ENCODE peak calls at places on chromosomes 3 and 15, in five cellular contexts. Y, U, M, E and Z are unnamed samples. For H3K27me3, the result is how much of the 10 kb centered on the place peaks cover.

GRCh38 chr3:144294659-144295538 is 323.3 kb downstream of the DIPK2A start:
- DNase-seq in Y (no peak), U (no peak), M (no peak), E (no peak), Z (no peak)

GRCh38 chr15:93165737-93166136 is 76.7 kb upstream of the RGMA start:
- DNase-seq in Y (no peak), U (no peak), M (no peak), E (no peak), Z (no peak)

GRCh38 chr3:99875573-99875924 is 57.9 kb downstream of the CMSS1 start:
- DNase-seq in Y (no peak), U (peak), M (no peak), E (no peak), Z (no peak)

GRCh38 chr3:64741344-64741743 is 53.5 kb upstream of the ADAMTS9 start:
- DNase-seq in Y (peak), U (no peak), M (peak), E (no peak), Z (no peak)

GRCh38 chr3:121490161-121490560 is 55.6 kb downstream of the POLQ start:
- DNase-seq in Y (no peak), U (no peak), M (no peak), E (no peak), Z (no peak)

GRCh38 chr3:5690904-5691532 is 503.5 kb downstream of the EDEM1 start:
- DNase-seq in Y (no peak), U (no peak), M (no peak), E (no peak), Z (no peak)

GRCh38 chr15:80999623-81000036 is 1.1 kb upstream of the TLNRD1 start:
- DNase-seq in Y (no peak), U (no peak), M (no peak), E (no peak), Z (peak)

GRCh38 chr15:36658321-36658720 is 78.9 kb downstream of the CDIN1 start:
- DNase-seq in Y (no peak), U (peak), M (no peak), E (no peak), Z (no peak)

GRCh38 chr3:147359177-147360062 is 46.9 kb downstream of the ZIC4 start:
- DNase-seq in Y (no peak), U (no peak), M (no peak), E (no peak), Z (no peak)

GRCh38 chr3:156817931-156818765 is 8.0 kb upstream of the LEKR1 start:
- DNase-seq in Y (no peak), U (peak), M (no peak), E (no peak), Z (no peak)

GRCh38 chr3:33687406-33688010 is 30.5 kb downstream of the CLASP2 start:
- DNase-seq in Y (no peak), U (peak), M (no peak), E (no peak), Z (no peak)

GRCh38 chr15:64396790-64397189 is 9.2 kb downstream of the TRIP4 start:
- DNase-seq in Y (no peak), U (no peak), M (no peak), E (no peak), Z (no peak)

GRCh38 chr15:33968224-33968623 is at the start of gene CHRM5:
- DNase-seq in Y (no peak), U (no peak), M (no peak), E (no peak), Z (no peak)

GRCh38 chr15:98844261-98844660 is 163.3 kb downstream of the PGPEP1L start:
- DNase-seq in Y (no peak), U (no peak), M (no peak), E (no peak), Z (no peak)

GRCh38 chr15:38564557-38565286 is at the start of gene RASGRP1:
- DNase-seq in Y (no peak), U (peak), M (peak), E (no peak), Z (peak)

GRCh38 chr3:113096158-113096893 is 105.5 kb downstream of the GTPBP8 start:
- DNase-seq in Y (no peak), U (no peak), M (no peak), E (no peak), Z (no peak)

GRCh38 chr3:46677096-46677702 is 16.3 kb downstream of the ALS2CL start:
- DNase-seq in Y (peak), U (no peak), M (peak), E (no peak), Z (peak)

GRCh38 chr15:39804026-39804425 is 21.4 kb upstream of the FSIP1 start:
- DNase-seq in Y (no peak), U (peak), M (no peak), E (no peak), Z (no peak)

GRCh38 chr3:65741540-65741939 is 297.2 kb downstream of the MAGI1 start:
- DNase-seq in Y (no peak), U (no peak), M (no peak), E (no peak), Z (no peak)

GRCh38 chr3:168102735-168103410 is 7.1 kb upstream of the GOLIM4 start:
- DNase-seq in Y (no peak), U (no peak), M (no peak), E (no peak), Z (no peak)

GRCh38 chr15:63601026-63601726 is 4.0 kb downstream of the FBXL22 start:
- DNase-seq in Y (no peak), U (no peak), M (peak), E (no peak), Z (peak)

GRCh38 chr3:112610121-112610520 is 30.8 kb downstream of the CCDC80 start:
- DNase-seq in Y (no peak), U (no peak), M (no peak), E (no peak), Z (no peak)

GRCh38 chr15:77568960-77569646 is 63.6 kb downstream of the LINGO1 start:
- DNase-seq in Y (peak), U (peak), M (no peak), E (no peak), Z (peak)

GRCh38 chr15:40430271-40430805 is 10.4 kb upstream of the BAHD1 start:
- DNase-seq in Y (no peak), U (peak), M (peak), E (no peak), Z (no peak)

GRCh38 chr3:60363817-60364216 is 887.4 kb downstream of the FHIT start:
- DNase-seq in Y (no peak), U (no peak), M (no peak), E (no peak), Z (no peak)

GRCh38 chr3:65344846-65345245 is 657.0 kb upstream of the ADAMTS9 start:
- DNase-seq in Y (no peak), U (no peak), M (no peak), E (no peak), Z (no peak)

GRCh38 chr3:129316121-129317013 is 37.7 kb downstream of the HMCES start:
- DNase-seq in Y (peak), U (peak), M (peak), E (no peak), Z (peak)

GRCh38 chr3:39639344-39640236 is 169.8 kb upstream of the MYRIP start:
- DNase-seq in Y (no peak), U (peak), M (peak), E (peak), Z (no peak)

GRCh38 chr3:58874248-58874741 is 175.5 kb downstream of the CFAP20DC start:
- DNase-seq in Y (no peak), U (peak), M (no peak), E (no peak), Z (no peak)

GRCh38 chr15:63583027-63583426 is 14.2 kb upstream of the FBXL22 start:
- DNase-seq in Y (no peak), U (peak), M (no peak), E (no peak), Z (no peak)

GRCh38 chr3:121642601-121643314 is 17.9 kb downstream of the HCLS1 start:
- DNase-seq in Y (no peak), U (no peak), M (no peak), E (no peak), Z (no peak)

GRCh38 chr3:11678735-11679134 is 35.0 kb upstream of the VGLL4 start:
- DNase-seq in Y (no peak), U (no peak), M (no peak), E (no peak), Z (no peak)

GRCh38 chr3:27728195-27729087 is 6.3 kb upstream of the EOMES start:
- DNase-seq in Y (no peak), U (no peak), M (no peak), E (no peak), Z (no peak)

GRCh38 chr3:27722957-27723802 is 1.1 kb upstream of the EOMES start:
- DNase-seq in Y (no peak), U (no peak), M (no peak), E (no peak), Z (no peak)

GRCh38 chr3:27723803-27724458 is 1.8 kb upstream of the EOMES start:
- DNase-seq in Y (no peak), U (no peak), M (no peak), E (no peak), Z (no peak)

GRCh38 chr3:27724459-27725197 is 2.5 kb upstream of the EOMES start:
- DNase-seq in Y (no peak), U (no peak), M (no peak), E (no peak), Z (no peak)

DNA sequence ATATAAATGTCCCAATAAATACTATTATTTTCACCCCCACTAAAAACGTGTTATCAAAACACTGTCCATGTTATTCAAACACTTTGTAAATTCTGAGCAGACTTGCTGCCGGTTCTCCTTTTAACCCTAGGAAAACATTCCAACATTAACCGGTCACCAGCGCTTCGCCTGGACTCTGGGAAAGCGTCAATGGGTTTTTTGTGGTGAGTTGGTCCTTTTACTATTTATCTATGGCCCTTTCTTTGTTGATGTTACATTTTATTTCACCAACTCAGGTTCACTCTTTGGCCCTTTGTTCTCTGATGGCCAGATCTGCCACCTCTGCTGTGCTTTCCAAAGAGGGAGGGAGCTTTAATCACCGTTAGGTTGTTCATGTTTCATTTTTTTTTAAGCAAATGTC is 4.1 kb upstream of the EOMES start:
- DNase-seq in Y (no peak), U (no peak), M (no peak), E (no peak), Z (no peak)
- H3K27me3 ChIP-seq in Y (half or more), U (under half), M (half or more), E (under half), Z (half or more)

DNA sequence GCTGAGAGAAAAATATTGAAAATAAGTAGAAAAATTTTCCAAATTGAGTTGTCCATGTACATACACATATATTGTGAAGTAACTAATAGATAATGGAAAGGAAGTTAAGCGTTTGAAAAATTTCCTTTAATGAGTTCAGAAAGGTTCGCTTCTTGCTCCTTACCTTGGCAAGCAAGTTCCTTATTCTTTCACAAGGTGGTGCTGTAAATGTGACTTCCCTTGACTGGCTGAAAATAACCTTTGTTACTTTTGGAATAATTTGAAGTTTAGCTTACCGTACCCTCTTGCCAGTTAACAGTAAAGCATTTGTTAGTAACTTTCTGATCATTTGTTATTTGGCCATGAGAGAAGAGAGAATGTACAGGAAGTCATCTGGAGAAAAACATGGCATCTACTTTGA is 41.6 kb downstream of the PYDC2 start:
- DNase-seq in Y (no peak), U (no peak), M (no peak), E (no peak), Z (no peak)
- TF ChIP-seq CTCF in Y (no peak), U (peak), M (peak), E (peak), Z (peak)

DNA sequence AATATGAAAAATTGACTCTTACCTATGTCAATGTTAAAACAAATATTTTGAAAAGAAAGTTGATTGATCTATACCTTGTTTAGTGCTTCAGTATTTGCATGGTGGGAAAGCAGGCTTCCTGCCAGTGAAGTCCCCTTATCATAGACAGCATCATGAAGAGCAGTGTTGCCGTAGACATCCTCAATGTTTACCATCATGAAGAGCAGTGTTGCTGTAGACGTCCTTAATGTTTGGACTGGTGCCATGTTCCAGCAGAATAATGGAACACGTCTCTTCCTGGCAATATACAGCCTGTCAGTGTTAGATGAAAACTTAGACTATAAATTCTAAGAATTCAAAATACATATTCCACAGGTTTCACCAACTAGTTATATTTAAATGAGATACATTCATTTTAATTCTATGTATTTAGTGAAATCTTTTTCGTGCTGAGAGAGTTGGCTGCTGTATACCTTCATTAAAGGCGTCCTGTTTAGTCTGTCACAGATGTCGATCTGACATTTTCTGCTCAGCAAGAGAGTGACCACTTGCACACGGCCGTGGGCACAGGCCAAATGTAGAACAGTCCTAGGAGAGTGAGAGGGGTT is 116.8 kb downstream of the LMLN start:
- DNase-seq in Y (no peak), U (no peak), M (no peak), E (no peak), Z (no peak)
- H3K27me3 ChIP-seq in Y (under half), U (under half), M (half or more), E (under half), Z (under half)

DNA sequence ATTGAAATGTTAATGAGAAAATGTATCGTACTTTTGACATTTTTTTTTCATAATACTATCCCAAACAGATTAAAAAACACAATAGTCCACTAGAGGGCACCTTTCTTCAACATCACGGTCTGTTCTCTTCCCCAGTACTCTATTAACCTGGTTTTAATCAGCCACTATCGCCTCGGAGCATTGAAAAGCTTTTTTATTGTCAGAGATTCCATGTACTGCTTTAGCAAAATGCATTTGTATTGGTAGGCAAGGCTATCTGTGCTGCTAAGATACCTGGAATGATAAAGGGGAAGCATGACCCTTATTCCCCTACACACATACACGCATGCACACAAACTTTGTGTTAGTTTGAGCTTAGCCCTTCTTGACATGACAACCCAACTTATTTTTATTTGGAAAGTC is 160.1 kb upstream of the IL12A start:
- DNase-seq in Y (no peak), U (peak), M (no peak), E (no peak), Z (no peak)
- TF ChIP-seq CTCF in Y (peak), U (peak), M (peak), E (peak), Z (peak)

DNA sequence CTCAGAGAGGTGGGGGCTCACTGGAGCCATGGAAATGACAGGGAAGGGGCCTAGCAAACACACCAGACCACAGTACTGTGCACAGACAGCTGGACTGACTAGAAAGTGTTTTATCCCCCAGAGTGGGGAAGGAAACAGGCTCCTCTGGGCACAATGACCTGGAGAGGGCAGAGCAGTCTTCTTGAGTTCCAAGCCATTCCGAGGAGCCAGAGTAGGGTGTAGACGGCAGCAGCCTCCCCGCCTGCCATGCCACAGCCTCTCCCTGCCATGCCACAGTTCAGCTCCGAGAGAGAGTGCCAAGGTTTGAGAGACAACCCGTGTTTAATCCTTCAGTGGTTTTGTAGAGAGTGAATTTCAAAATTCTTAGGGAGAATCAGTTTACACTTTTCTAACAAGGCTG is 3.0 kb downstream of the PODXL2 start:
- DNase-seq in Y (no peak), U (no peak), M (no peak), E (no peak), Z (no peak)
- H3K27me3 ChIP-seq in Y (under half), U (under half), M (under half), E (under half), Z (under half)

GRCh38 chr3:23723153-23723552 is 82.6 kb upstream of the UBE2E1 start:
- DNase-seq in Y (no peak), U (no peak), M (no peak), E (no peak), Z (no peak)

GRCh38 chr3:23720885-23721284 is 84.9 kb upstream of the UBE2E1 start:
- DNase-seq in Y (no peak), U (peak), M (no peak), E (no peak), Z (no peak)

GRCh38 chr3:23723930-23724329 is 81.8 kb upstream of the UBE2E1 start:
- DNase-seq in Y (no peak), U (no peak), M (no peak), E (no peak), Z (no peak)

GRCh38 chr3:23720059-23720458 is 85.7 kb upstream of the UBE2E1 start:
- DNase-seq in Y (no peak), U (no peak), M (no peak), E (no peak), Z (no peak)
- TF ChIP-seq CTCF in Y (no peak), U (no peak), M (no peak), E (no peak), Z (no peak)

DNA sequence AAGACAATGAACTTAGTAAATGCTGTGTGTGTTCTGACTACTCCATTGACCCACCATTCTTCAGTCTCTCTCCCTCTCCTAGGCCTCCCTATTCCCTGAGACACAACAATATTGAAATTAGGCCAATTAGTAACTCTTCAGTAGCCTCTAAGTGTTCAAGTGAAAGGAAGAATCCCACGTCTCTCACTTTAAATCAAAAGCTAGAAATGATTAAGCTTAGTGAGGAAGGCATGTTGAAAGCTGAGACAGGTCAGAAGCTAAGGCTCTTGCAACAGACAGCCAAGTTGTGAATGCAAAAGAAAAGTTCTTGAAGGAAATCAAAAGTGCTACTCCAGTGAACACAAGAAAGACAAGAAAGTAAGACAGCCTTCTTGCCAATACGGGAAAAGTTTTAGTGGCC is 41.3 kb downstream of the PPM1L start:
- DNase-seq in Y (no peak), U (no peak), M (no peak), E (no peak), Z (no peak)
- H3K27me3 ChIP-seq in Y (under half), U (under half), M (under half), E (under half), Z (under half)

GRCh38 chr15:83446904-83447708 is at the start of gene SH3GL3:
- DNase-seq in Y (peak), U (peak), M (peak), E (no peak), Z (peak)
- TF ChIP-seq CTCF in Y (no peak), U (peak), M (no peak), E (no peak), Z (peak)